ENCODE peak calls at places on chromosomes 4 and X, in nine cellular contexts. One of them, this sample, is unnamed.

GRCh38 chrX:39242187-39242586 is 440.9 kb downstream of the MID1IP1 start:
- DNase-seq in breast epithelium: no peak
- DNase-seq in fibroblast of mammary gland: peak
- DNase-seq in NCI-H1092: peak
- DNase-seq in ACHN: no peak
- DNase-seq in WTC11: peak
- DNase-seq in EL: peak
- DNase-seq in stimulated activated naive CD4-positive, alpha-beta T cell: no peak
- DNase-seq in HFF-Myc: no peak
- DNase-seq in this sample: no peak

GRCh38 chrX:8668797-8669196 is 63.1 kb downstream of the ANOS1 start:
- DNase-seq in breast epithelium: no peak
- DNase-seq in fibroblast of mammary gland: no peak
- DNase-seq in NCI-H1092: no peak
- DNase-seq in ACHN: no peak
- DNase-seq in WTC11: no peak
- DNase-seq in EL: no peak
- DNase-seq in stimulated activated naive CD4-positive, alpha-beta T cell: no peak
- DNase-seq in HFF-Myc: no peak
- DNase-seq in this sample: no peak

GRCh38 chr4:154064244-154064643 is 275.4 kb upstream of the SFRP2 start:
- DNase-seq in breast epithelium: no peak
- DNase-seq in fibroblast of mammary gland: no peak
- DNase-seq in NCI-H1092: no peak
- DNase-seq in ACHN: no peak
- DNase-seq in WTC11: peak
- DNase-seq in EL: no peak
- DNase-seq in stimulated activated naive CD4-positive, alpha-beta T cell: no peak
- DNase-seq in HFF-Myc: no peak
- DNase-seq in this sample: no peak

GRCh38 chr4:37719021-37719420 is 32.8 kb upstream of the RELL1 start:
- DNase-seq in breast epithelium: no peak
- DNase-seq in fibroblast of mammary gland: no peak
- DNase-seq in NCI-H1092: no peak
- DNase-seq in ACHN: no peak
- DNase-seq in WTC11: no peak
- DNase-seq in EL: peak
- DNase-seq in stimulated activated naive CD4-positive, alpha-beta T cell: no peak
- DNase-seq in HFF-Myc: no peak
- DNase-seq in this sample: no peak

GRCh38 chrX:132068405-132068804 is 45.3 kb downstream of the STK26 start:
- DNase-seq in breast epithelium: no peak
- DNase-seq in fibroblast of mammary gland: no peak
- DNase-seq in NCI-H1092: no peak
- DNase-seq in ACHN: no peak
- DNase-seq in WTC11: no peak
- DNase-seq in EL: no peak
- DNase-seq in stimulated activated naive CD4-positive, alpha-beta T cell: no peak
- DNase-seq in HFF-Myc: no peak
- DNase-seq in this sample: no peak

GRCh38 chr4:10296730-10297129 is 160.5 kb downstream of the ZNF518B start:
- DNase-seq in breast epithelium: peak
- DNase-seq in fibroblast of mammary gland: no peak
- DNase-seq in NCI-H1092: no peak
- DNase-seq in ACHN: no peak
- DNase-seq in WTC11: no peak
- DNase-seq in EL: peak
- DNase-seq in stimulated activated naive CD4-positive, alpha-beta T cell: no peak
- DNase-seq in HFF-Myc: no peak
- DNase-seq in this sample: no peak

GRCh38 chr4:176988226-176988625 is 195.5 kb upstream of the VEGFC start:
- DNase-seq in breast epithelium: no peak
- DNase-seq in fibroblast of mammary gland: peak
- DNase-seq in NCI-H1092: no peak
- DNase-seq in ACHN: peak
- DNase-seq in WTC11: no peak
- DNase-seq in EL: peak
- DNase-seq in stimulated activated naive CD4-positive, alpha-beta T cell: no peak
- DNase-seq in HFF-Myc: peak
- DNase-seq in this sample: peak

GRCh38 chrX:101219840-101220191 is 230 bp downstream of the DRP2 start:
- DNase-seq in breast epithelium: no peak
- DNase-seq in fibroblast of mammary gland: no peak
- DNase-seq in NCI-H1092: no peak
- DNase-seq in ACHN: no peak
- DNase-seq in WTC11: no peak
- DNase-seq in EL: no peak
- DNase-seq in stimulated activated naive CD4-positive, alpha-beta T cell: no peak
- DNase-seq in HFF-Myc: no peak
- DNase-seq in this sample: no peak

GRCh38 chr4:139760558-139760957 is 94.9 kb downstream of the MGST2 start:
- DNase-seq in breast epithelium: no peak
- DNase-seq in fibroblast of mammary gland: no peak
- DNase-seq in NCI-H1092: no peak
- DNase-seq in ACHN: no peak
- DNase-seq in WTC11: no peak
- DNase-seq in EL: no peak
- DNase-seq in stimulated activated naive CD4-positive, alpha-beta T cell: no peak
- DNase-seq in HFF-Myc: no peak
- DNase-seq in this sample: no peak

GRCh38 chr4:27366424-27366823 is 505.8 kb downstream of the STIM2 start:
- DNase-seq in breast epithelium: no peak
- DNase-seq in fibroblast of mammary gland: peak
- DNase-seq in NCI-H1092: no peak
- DNase-seq in ACHN: no peak
- DNase-seq in WTC11: no peak
- DNase-seq in EL: peak
- DNase-seq in stimulated activated naive CD4-positive, alpha-beta T cell: no peak
- DNase-seq in HFF-Myc: no peak
- DNase-seq in this sample: no peak

GRCh38 chrX:50648151-50648550 is 165.8 kb downstream of the SHROOM4 start:
- DNase-seq in breast epithelium: no peak
- DNase-seq in fibroblast of mammary gland: no peak
- DNase-seq in NCI-H1092: no peak
- DNase-seq in ACHN: no peak
- DNase-seq in WTC11: no peak
- DNase-seq in EL: no peak
- DNase-seq in stimulated activated naive CD4-positive, alpha-beta T cell: no peak
- DNase-seq in HFF-Myc: no peak
- DNase-seq in this sample: no peak